ENCODE peak calls at places on chromosomes 11 and 22, in seven cellular contexts. J is ecto neural progenitor cell; V is COR-L47; U is ACHN; A is nephron progenitor cell; K is activated naive CD4-positive, alpha-beta T cell; L is fibroblast of pulmonary artery. F is an unnamed sample.

GRCh38 chr11:116500002-116500832 is 272.6 kb downstream of the BUD13 start:
- DNase-seq in J (peak; percentile 49), V (no peak), U (no peak), A (peak; percentile 49), K (no peak), L (no peak), F (no peak)

GRCh38 chr11:17528181-17528691 is 16.0 kb downstream of the USH1C start:
- DNase-seq in J (peak; percentile 85), V (no peak), U (peak; percentile 39), A (peak; percentile 78), K (peak; percentile 28), L (peak; percentile 41), F (no peak)

GRCh38 chr11:90407350-90407749 is 184.5 kb upstream of the CHORDC1 start:
- DNase-seq in J (no peak), V (no peak), U (no peak), A (no peak), K (no peak), L (no peak), F (no peak)

GRCh38 chr11:130166457-130166784 is 6.8 kb downstream of the ST14 start:
- DNase-seq in J (no peak), V (no peak), U (peak; percentile 96), A (no peak), K (no peak), L (peak; percentile 91), F (peak; percentile 30)

GRCh38 chr11:33063326-33063775 is 24.0 kb downstream of the TCP11L1 start:
- DNase-seq in J (no peak), V (no peak), U (no peak), A (no peak), K (no peak), L (peak; percentile 70), F (no peak)

GRCh38 chr11:22459053-22459452 is 120.9 kb downstream of the SLC17A6 start:
- DNase-seq in J (no peak), V (no peak), U (no peak), A (no peak), K (no peak), L (peak; percentile 86), F (no peak)

GRCh38 chr11:93236741-93237675 is 39.2 kb upstream of the SLC36A4 start:
- DNase-seq in J (no peak), V (peak; percentile 42), U (peak; percentile 38), A (peak; percentile 35), K (no peak), L (peak; percentile 57), F (no peak)

GRCh38 chr11:87425943-87426342 is 388.2 kb downstream of the TMEM135 start:
- DNase-seq in J (no peak), V (no peak), U (no peak), A (no peak), K (no peak), L (no peak), F (no peak)

GRCh38 chr22:37545703-37546435 is 14.4 kb upstream of the CDC42EP1 start:
- DNase-seq in J (peak; percentile 87), V (no peak), U (peak; percentile 89), A (peak; percentile 90), K (no peak), L (peak; percentile 99), F (no peak)

GRCh38 chr11:88543902-88544655 is 206.5 kb upstream of the CTSC start:
- DNase-seq in J (peak; percentile 83), V (peak; percentile 84), U (peak; percentile 87), A (peak; percentile 79), K (peak; percentile 60), L (peak; percentile 96), F (peak; percentile 53)

GRCh38 chr11:74636633-74637184 is 44.3 kb downstream of the POLD3 start:
- DNase-seq in J (no peak), V (no peak), U (no peak), A (no peak), K (no peak), L (peak; percentile 87), F (no peak)

GRCh38 chr11:134270250-134270714 is 5.9 kb upstream of the GLB1L3 start:
- DNase-seq in J (no peak), V (peak; percentile 61), U (no peak), A (no peak), K (no peak), L (no peak), F (no peak)

GRCh38 chr11:110479070-110479444 is 49.3 kb downstream of the FDX1 start:
- DNase-seq in J (no peak), V (no peak), U (no peak), A (no peak), K (no peak), L (no peak), F (no peak)

GRCh38 chr11:30045144-30045543 is 28.3 kb upstream of the KCNA4 start:
- DNase-seq in J (no peak), V (no peak), U (no peak), A (no peak), K (no peak), L (no peak), F (no peak)

GRCh38 chr11:86449993-86450629 is 75.4 kb downstream of the CCDC81 start:
- DNase-seq in J (no peak), V (no peak), U (no peak), A (no peak), K (no peak), L (no peak), F (no peak)

GRCh38 chr11:119585038-119585666 is 143.8 kb downstream of the NECTIN1 start:
- DNase-seq in J (peak; percentile 67), V (peak; percentile 85), U (no peak), A (peak; percentile 57), K (no peak), L (no peak), F (peak; percentile 65)

GRCh38 chr22:23836281-23836680 is 2.5 kb downstream of the DERL3 start:
- DNase-seq in J (no peak), V (no peak), U (no peak), A (no peak), K (no peak), L (no peak), F (no peak)

GRCh38 chr11:121099885-121100284 is 1.2 kb upstream of the TECTA start:
- DNase-seq in J (no peak), V (no peak), U (no peak), A (no peak), K (no peak), L (no peak), F (no peak)

GRCh38 chr22:17917490-17917983 is 106.8 kb downstream of the MICAL3 start:
- DNase-seq in J (no peak), V (no peak), U (no peak), A (no peak), K (no peak), L (no peak), F (peak; percentile 64)

GRCh38 chr22:19271856-19272535 is 19.5 kb downstream of the CLTCL1 start:
- DNase-seq in J (peak; percentile 12), V (no peak), U (no peak), A (no peak), K (no peak), L (no peak), F (no peak)

GRCh38 chr11:13052130-13052541 is 43.0 kb downstream of the RASSF10 start:
- DNase-seq in J (no peak), V (no peak), U (no peak), A (no peak), K (no peak), L (no peak), F (no peak)

GRCh38 chr11:75337195-75337654 is 14.2 kb downstream of the ARRB1 start:
- DNase-seq in J (no peak), V (no peak), U (no peak), A (no peak), K (no peak), L (no peak), F (no peak)

GRCh38 chr22:17576475-17576874 is 13.2 kb downstream of the SLC25A18 start:
- DNase-seq in J (no peak), V (no peak), U (peak; percentile 54), A (no peak), K (no peak), L (peak; percentile 80), F (no peak)

GRCh38 chr11:91761406-91762027 is 463.1 kb upstream of the FAT3 start:
- DNase-seq in J (no peak), V (no peak), U (no peak), A (peak; percentile 6), K (no peak), L (no peak), F (no peak)

GRCh38 chr22:23187201-23187600 is 6.9 kb downstream of the BCR start:
- DNase-seq in J (no peak), V (no peak), U (no peak), A (no peak), K (no peak), L (no peak), F (no peak)

GRCh38 chr22:27100789-27101188 is 443.4 kb downstream of the MIAT start:
- DNase-seq in J (peak; percentile 82), V (no peak), U (peak; percentile 84), A (peak; percentile 83), K (no peak), L (peak; percentile 29), F (no peak)

GRCh38 chr22:49004484-49005399 is 822.9 kb downstream of the BRD1 start:
- DNase-seq in J (peak; percentile 27), V (no peak), U (no peak), A (no peak), K (no peak), L (no peak), F (no peak)

GRCh38 chr22:19122752-19123492 is 710 bp upstream of the DGCR2 start:
- DNase-seq in J (no peak), V (no peak), U (no peak), A (no peak), K (no peak), L (no peak), F (no peak)

GRCh38 chr22:49847751-49848689 is 5.6 kb upstream of the ZBED4 start:
- DNase-seq in J (no peak), V (no peak), U (no peak), A (peak; percentile 48), K (no peak), L (no peak), F (no peak)

GRCh38 chr11:134802116-134802515 is 390.1 kb upstream of the B3GAT1 start:
- DNase-seq in J (peak; percentile 72), V (no peak), U (no peak), A (peak; percentile 33), K (no peak), L (no peak), F (no peak)

GRCh38 chr11:8839306-8839956 is 71.6 kb upstream of the AKIP1 start:
- DNase-seq in J (peak; percentile 41), V (no peak), U (no peak), A (no peak), K (no peak), L (no peak), F (no peak)

GRCh38 chr11:134330611-134331564 is 900 bp upstream of the GLB1L2 start:
- DNase-seq in J (no peak), V (no peak), U (no peak), A (no peak), K (no peak), L (no peak), F (no peak)

GRCh38 chr11:109552376-109552775 is 130.4 kb downstream of the C11orf87 start:
- DNase-seq in J (no peak), V (no peak), U (no peak), A (no peak), K (no peak), L (no peak), F (no peak)

GRCh38 chr11:72138821-72139390 is 3.4 kb downstream of the FOLR3 start:
- DNase-seq in J (no peak), V (no peak), U (no peak), A (no peak), K (no peak), L (no peak), F (no peak)

GRCh38 chr11:132078230-132078629 is 707.8 kb downstream of the NTM start:
- DNase-seq in J (no peak), V (no peak), U (no peak), A (no peak), K (no peak), L (no peak), F (no peak)

GRCh38 chr22:29149841-29150555 is 55.7 kb upstream of the EMID1 start:
- DNase-seq in J (peak; percentile 60), V (no peak), U (no peak), A (no peak), K (no peak), L (peak; percentile 3), F (no peak)

GRCh38 chr11:19398772-19399542 is 158.2 kb upstream of the E2F8 start:
- DNase-seq in J (peak; percentile 32), V (no peak), U (no peak), A (no peak), K (no peak), L (peak; percentile 80), F (no peak)

GRCh38 chr22:37065149-37065548 is 13.6 kb downstream of the KCTD17 start:
- DNase-seq in J (no peak), V (no peak), U (no peak), A (no peak), K (no peak), L (no peak), F (no peak)